ENCODE peak calls at places on chromosomes 6 and 20, in five cellular contexts. One of them, this sample, is unnamed.

GRCh38 chr6:52046456-52046855 is 41.0 kb downstream of the PKHD1 start:
- DNase-seq in colonic mucosa: no peak
- DNase-seq in prostate gland: no peak
- DNase-seq in heart left ventricle: no peak
- DNase-seq in PC-9: no peak
- DNase-seq in this sample: no peak

GRCh38 chr6:75334266-75335040 is 49.9 kb upstream of the TMEM30A start:
- DNase-seq in PC-9: no peak
- DNase-seq in prostate gland: no peak
- DNase-seq in heart left ventricle: peak
- DNase-seq in colonic mucosa: no peak
- DNase-seq in this sample: no peak

GRCh38 chr6:108762394-108762793 is 85.8 kb upstream of the ARMC2 start:
- DNase-seq in colonic mucosa: no peak
- DNase-seq in prostate gland: no peak
- DNase-seq in PC-9: no peak
- DNase-seq in heart left ventricle: no peak
- DNase-seq in this sample: no peak

GRCh38 chr6:131643262-131643631 is 6.1 kb downstream of the ENPP3 start:
- DNase-seq in prostate gland: peak
- DNase-seq in heart left ventricle: no peak
- DNase-seq in colonic mucosa: peak
- DNase-seq in PC-9: no peak
- DNase-seq in this sample: no peak

GRCh38 chr20:63453029-63453523 is 19.4 kb downstream of the KCNQ2 start:
- DNase-seq in prostate gland: no peak
- DNase-seq in heart left ventricle: no peak
- DNase-seq in PC-9: no peak
- DNase-seq in colonic mucosa: no peak
- DNase-seq in this sample: no peak

GRCh38 chr6:13605634-13606033 is 9.5 kb upstream of the NOL7 start:
- DNase-seq in heart left ventricle: no peak
- DNase-seq in PC-9: no peak
- DNase-seq in colonic mucosa: no peak
- DNase-seq in prostate gland: no peak
- DNase-seq in this sample: no peak

GRCh38 chr6:158571826-158572652 is 12.1 kb downstream of the TMEM181 start:
- DNase-seq in prostate gland: no peak
- DNase-seq in PC-9: peak
- DNase-seq in heart left ventricle: no peak
- DNase-seq in colonic mucosa: peak
- DNase-seq in this sample: no peak

GRCh38 chr6:36755435-36756348 is 58.1 kb downstream of the RAB44 start:
- DNase-seq in PC-9: no peak
- DNase-seq in colonic mucosa: peak
- DNase-seq in heart left ventricle: no peak
- DNase-seq in prostate gland: no peak
- DNase-seq in this sample: no peak

GRCh38 chr6:17863971-17864754 is 123.3 kb downstream of the KIF13A start:
- DNase-seq in prostate gland: peak
- DNase-seq in PC-9: peak
- DNase-seq in colonic mucosa: peak
- DNase-seq in heart left ventricle: peak
- DNase-seq in this sample: peak

GRCh38 chr6:37960139-37960935 is 140.8 kb downstream of the ZFAND3 start:
- DNase-seq in colonic mucosa: no peak
- DNase-seq in prostate gland: no peak
- DNase-seq in heart left ventricle: no peak
- DNase-seq in PC-9: no peak
- DNase-seq in this sample: no peak

GRCh38 chr20:21361266-21361665 is 36.1 kb downstream of the NKX2-4 start:
- DNase-seq in colonic mucosa: no peak
- DNase-seq in PC-9: no peak
- DNase-seq in prostate gland: no peak
- DNase-seq in heart left ventricle: no peak
- DNase-seq in this sample: no peak

GRCh38 chr20:24638546-24639166 is 169.2 kb downstream of the SYNDIG1 start:
- DNase-seq in colonic mucosa: no peak
- DNase-seq in prostate gland: no peak
- DNase-seq in heart left ventricle: no peak
- DNase-seq in PC-9: no peak
- DNase-seq in this sample: no peak

GRCh38 chr6:112269165-112269564 is 14.8 kb upstream of the LAMA4 start:
- DNase-seq in prostate gland: no peak
- DNase-seq in heart left ventricle: no peak
- DNase-seq in colonic mucosa: no peak
- DNase-seq in PC-9: no peak
- DNase-seq in this sample: peak

GRCh38 chr6:157830354-157831017 is 7.4 kb downstream of the SNX9 start:
- DNase-seq in colonic mucosa: no peak
- DNase-seq in PC-9: no peak
- DNase-seq in prostate gland: no peak
- DNase-seq in heart left ventricle: no peak
- DNase-seq in this sample: no peak

GRCh38 chr20:37986873-37987601 is 46.2 kb downstream of the TTI1 start:
- DNase-seq in PC-9: peak
- DNase-seq in colonic mucosa: no peak
- DNase-seq in prostate gland: peak
- DNase-seq in heart left ventricle: peak
- DNase-seq in this sample: peak

GRCh38 chr6:8025191-8025590 is 39.0 kb downstream of the BLOC1S5 start:
- DNase-seq in prostate gland: no peak
- DNase-seq in heart left ventricle: no peak
- DNase-seq in colonic mucosa: no peak
- DNase-seq in PC-9: no peak
- DNase-seq in this sample: no peak

GRCh38 chr6:142833054-142833453 is 111.9 kb downstream of the HIVEP2 start:
- DNase-seq in PC-9: no peak
- DNase-seq in colonic mucosa: no peak
- DNase-seq in heart left ventricle: no peak
- DNase-seq in prostate gland: no peak
- DNase-seq in this sample: peak
- H3K27ac ChIP-seq in PC-9: peak
- H3K27ac ChIP-seq in colonic mucosa: no peak
- H3K27ac ChIP-seq in heart left ventricle: no peak
- H3K27ac ChIP-seq in prostate gland: no peak
- H3K27ac ChIP-seq in this sample: peak

GRCh38 chr20:2865630-2866029 is 7.7 kb upstream of the PTPRA start:
- DNase-seq in colonic mucosa: no peak
- DNase-seq in heart left ventricle: no peak
- DNase-seq in PC-9: no peak
- DNase-seq in prostate gland: no peak
- DNase-seq in this sample: no peak
- TF ChIP-seq CTCF in colonic mucosa: no peak
- TF ChIP-seq CTCF in heart left ventricle: no peak
- TF ChIP-seq CTCF in PC-9: no peak
- TF ChIP-seq CTCF in prostate gland: no peak
- TF ChIP-seq CTCF in this sample: no peak

GRCh38 chr20:50410343-50410742 is 99.8 kb upstream of the PTPN1 start:
- DNase-seq in colonic mucosa: no peak
- DNase-seq in prostate gland: no peak
- DNase-seq in heart left ventricle: no peak
- DNase-seq in PC-9: no peak
- DNase-seq in this sample: no peak
- H3K27ac ChIP-seq in colonic mucosa: no peak
- H3K27ac ChIP-seq in prostate gland: no peak
- H3K27ac ChIP-seq in heart left ventricle: peak
- H3K27ac ChIP-seq in PC-9: no peak
- H3K27ac ChIP-seq in this sample: no peak

GRCh38 chr6:124858564-124858963 is 103.7 kb upstream of the RNF217 start:
- DNase-seq in colonic mucosa: no peak
- DNase-seq in heart left ventricle: no peak
- DNase-seq in prostate gland: no peak
- DNase-seq in PC-9: no peak
- DNase-seq in this sample: no peak

GRCh38 chr6:124859366-124859765 is 102.9 kb upstream of the RNF217 start:
- DNase-seq in colonic mucosa: no peak
- DNase-seq in heart left ventricle: no peak
- DNase-seq in prostate gland: no peak
- DNase-seq in PC-9: no peak
- DNase-seq in this sample: no peak

GRCh38 chr6:124857746-124858145 is 104.5 kb upstream of the RNF217 start:
- DNase-seq in heart left ventricle: no peak
- DNase-seq in colonic mucosa: no peak
- DNase-seq in prostate gland: no peak
- DNase-seq in PC-9: no peak
- DNase-seq in this sample: no peak

GRCh38 chr6:124854338-124854922 is 107.8 kb upstream of the RNF217 start:
- DNase-seq in PC-9: no peak
- DNase-seq in prostate gland: no peak
- DNase-seq in heart left ventricle: no peak
- DNase-seq in colonic mucosa: no peak
- DNase-seq in this sample: no peak
- TF ChIP-seq CTCF in PC-9: peak
- TF ChIP-seq CTCF in prostate gland: no peak
- TF ChIP-seq CTCF in heart left ventricle: peak
- TF ChIP-seq CTCF in colonic mucosa: no peak
- TF ChIP-seq CTCF in this sample: no peak

GRCh38 chr6:30533460-30534294 is 22.6 kb downstream of the GNL1 start:
- DNase-seq in heart left ventricle: no peak
- DNase-seq in prostate gland: no peak
- DNase-seq in PC-9: no peak
- DNase-seq in colonic mucosa: no peak
- DNase-seq in this sample: no peak

DNA sequence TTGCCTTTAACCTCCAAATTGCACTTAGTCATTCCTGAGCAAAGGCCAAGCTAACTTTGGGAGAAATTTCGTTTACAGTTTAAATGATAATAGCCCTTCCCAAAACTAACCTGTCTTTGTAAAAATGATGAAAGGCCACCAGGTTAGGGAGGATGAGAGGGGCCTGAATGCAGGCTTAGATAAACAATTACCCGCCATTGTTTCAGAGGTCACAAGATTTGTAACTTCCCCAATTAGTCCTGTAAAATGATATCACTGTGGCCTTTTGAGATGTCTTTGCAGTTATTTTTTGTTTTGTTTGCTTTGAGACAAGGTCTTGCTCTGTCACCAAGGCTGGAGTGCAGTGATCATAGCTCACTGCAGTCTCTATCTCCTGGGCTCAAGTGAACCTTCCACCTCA is 26.3 kb downstream of the GNL1 start:
- DNase-seq in PC-9: no peak
- DNase-seq in colonic mucosa: no peak
- DNase-seq in prostate gland: no peak
- DNase-seq in heart left ventricle: no peak
- DNase-seq in this sample: no peak
- H3K27ac ChIP-seq in PC-9: peak
- H3K27ac ChIP-seq in colonic mucosa: no peak
- H3K27ac ChIP-seq in prostate gland: no peak
- H3K27ac ChIP-seq in heart left ventricle: no peak
- H3K27ac ChIP-seq in this sample: no peak

GRCh38 chr6:105429676-105430075 is 26.8 kb upstream of the PREP start:
- DNase-seq in prostate gland: no peak
- DNase-seq in heart left ventricle: no peak
- DNase-seq in PC-9: no peak
- DNase-seq in colonic mucosa: no peak
- DNase-seq in this sample: no peak

GRCh38 chr6:105428342-105428957 is 25.6 kb upstream of the PREP start:
- DNase-seq in prostate gland: no peak
- DNase-seq in colonic mucosa: no peak
- DNase-seq in PC-9: peak
- DNase-seq in heart left ventricle: no peak
- DNase-seq in this sample: no peak

GRCh38 chr6:105424177-105424783 is 21.4 kb upstream of the PREP start:
- DNase-seq in PC-9: peak
- DNase-seq in colonic mucosa: peak
- DNase-seq in heart left ventricle: peak
- DNase-seq in prostate gland: no peak
- DNase-seq in this sample: peak
- TF ChIP-seq CTCF in PC-9: peak
- TF ChIP-seq CTCF in colonic mucosa: peak
- TF ChIP-seq CTCF in heart left ventricle: peak
- TF ChIP-seq CTCF in prostate gland: peak
- TF ChIP-seq CTCF in this sample: peak

GRCh38 chr20:23624307-23624706 is 13.4 kb downstream of the CST3 start:
- DNase-seq in prostate gland: no peak
- DNase-seq in heart left ventricle: no peak
- DNase-seq in colonic mucosa: no peak
- DNase-seq in PC-9: no peak
- DNase-seq in this sample: no peak
- H3K27ac ChIP-seq in prostate gland: no peak
- H3K27ac ChIP-seq in heart left ventricle: peak
- H3K27ac ChIP-seq in colonic mucosa: no peak
- H3K27ac ChIP-seq in PC-9: no peak
- H3K27ac ChIP-seq in this sample: peak

GRCh38 chr6:129947797-129948196 is 70.6 kb upstream of the L3MBTL3 start:
- DNase-seq in prostate gland: no peak
- DNase-seq in heart left ventricle: no peak
- DNase-seq in colonic mucosa: no peak
- DNase-seq in PC-9: no peak
- DNase-seq in this sample: no peak

GRCh38 chr6:129943637-129944271 is 74.6 kb upstream of the L3MBTL3 start:
- DNase-seq in colonic mucosa: no peak
- DNase-seq in PC-9: no peak
- DNase-seq in heart left ventricle: no peak
- DNase-seq in prostate gland: no peak
- DNase-seq in this sample: no peak

GRCh38 chr6:129940454-129941195 is 77.8 kb upstream of the L3MBTL3 start:
- DNase-seq in prostate gland: no peak
- DNase-seq in PC-9: no peak
- DNase-seq in heart left ventricle: no peak
- DNase-seq in colonic mucosa: no peak
- DNase-seq in this sample: no peak

DNA sequence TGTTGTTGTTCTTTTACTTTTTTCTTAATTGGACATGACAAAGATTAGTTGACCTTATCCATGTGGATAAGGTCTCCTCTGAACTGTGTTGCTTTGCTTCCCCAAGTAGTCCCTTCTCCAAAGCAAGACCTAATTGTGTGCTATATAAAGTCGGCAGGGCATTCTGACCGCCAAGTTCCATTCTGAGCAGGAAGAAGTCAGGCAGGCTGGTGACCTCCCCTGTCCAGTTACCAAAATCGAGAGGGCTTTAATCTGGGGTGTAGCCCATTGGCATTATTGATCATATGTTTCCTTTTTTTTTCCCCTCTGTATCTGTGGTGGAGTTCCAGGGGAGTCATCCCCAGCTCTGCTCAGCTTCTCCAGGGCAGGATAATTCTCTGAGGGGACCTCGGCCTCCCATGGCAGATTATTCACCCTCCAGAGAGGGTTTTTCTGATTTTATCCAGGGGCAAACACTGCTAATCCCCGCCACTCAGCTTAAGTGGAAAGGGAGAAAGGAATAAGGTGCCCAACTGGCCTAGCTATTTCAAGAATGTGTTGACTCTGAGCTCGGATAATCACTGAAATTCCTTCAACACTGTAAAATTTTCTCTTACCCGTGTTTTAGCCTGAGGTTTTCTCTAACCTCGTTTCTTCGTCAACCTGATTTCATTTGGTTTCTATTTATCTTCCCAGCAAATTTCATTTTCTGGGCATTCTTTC is 71.8 kb upstream of the L3MBTL3 start:
- DNase-seq in PC-9: no peak
- DNase-seq in colonic mucosa: no peak
- DNase-seq in heart left ventricle: no peak
- DNase-seq in prostate gland: no peak
- DNase-seq in this sample: no peak
- TF ChIP-seq CTCF in PC-9: no peak
- TF ChIP-seq CTCF in colonic mucosa: no peak
- TF ChIP-seq CTCF in heart left ventricle: no peak
- TF ChIP-seq CTCF in prostate gland: no peak
- TF ChIP-seq CTCF in this sample: no peak

This sample was measured in tibial artery.